ENCODE peak calls at places on chromosome 9, in six cellular contexts. J is T-helper 2 cell; U is NCI-H1417; N is stimulated activated CD8-positive, alpha-beta memory T cell treated with anti-CD3 and anti-CD28 coated beads, Interleukin-4, amount 100 ng/mL, for 24 hours; E is activated T-cell treated with anti-CD3 and anti-CD28 coated beads for 1 hour; I is activated naive CD8-positive, alpha-beta T cell treated with anti-CD3 and anti-CD28 coated beads, Interleukin-2, amount 50 U/mL, for 24 hours. Y is an unnamed sample.

GRCh38 chr9:125255781-125256391 is 5.7 kb upstream of the GAPVD1 start:
- DNase-seq in N (no peak), J (no peak), I (no peak), U (peak; percentile 60), E (no peak), Y (peak; percentile 42)

GRCh38 chr9:129253820-129254381 is 75.8 kb upstream of the IER5L start:
- DNase-seq in I (no peak), N (no peak), J (no peak), U (no peak), E (no peak), Y (no peak)

GRCh38 chr9:72985746-72986145 is 32.9 kb upstream of the ALDH1A1 start:
- DNase-seq in J (no peak), N (no peak), I (no peak), U (no peak), E (no peak), Y (no peak)

GRCh38 chr9:112188884-112189283 is 13.8 kb upstream of the SUSD1 start:
- DNase-seq in I (no peak), E (no peak), J (no peak), U (no peak), N (no peak), Y (no peak)

GRCh38 chr9:83715221-83715620 is 7.5 kb upstream of the UBQLN1 start:
- DNase-seq in N (no peak), U (no peak), J (no peak), I (no peak), E (no peak), Y (no peak)

GRCh38 chr9:134975253-134975652 is 57.5 kb upstream of the FCN1 start:
- DNase-seq in N (no peak), J (no peak), E (no peak), I (no peak), U (no peak), Y (no peak)

GRCh38 chr9:136656795-136657611 is 5.7 kb upstream of the EGFL7 start:
- DNase-seq in N (no peak), E (no peak), J (no peak), I (no peak), U (peak; percentile 25), Y (no peak)

GRCh38 chr9:2213830-2214468 is 198.8 kb downstream of the SMARCA2 start:
- DNase-seq in E (no peak), U (no peak), J (no peak), N (no peak), I (no peak), Y (no peak)

Y was measured in endothelial cell.